ENCODE peak calls at places on chromosomes 11 and 22, in five cellular contexts. W is Caco-2, F is cardiac fibroblast, Q is osteocyte, Z is H1. U is an unnamed sample.

GRCh38 chr11:77710358-77710757 is 72.8 kb upstream of the CLNS1A start:
- DNase-seq in F (no peak), Q (no peak), W (no peak), Z (no peak), U (no peak)

GRCh38 chr11:63020671-63021255 is 5.1 kb upstream of the SLC22A8 start:
- DNase-seq in W (no peak), Z (peak), F (no peak), Q (no peak), U (no peak)

GRCh38 chr11:5476184-5476819 is 12.2 kb upstream of the OR52D1 start:
- DNase-seq in F (peak), W (no peak), Z (no peak), Q (no peak), U (peak)

GRCh38 chr22:24432059-24432853 is 4.9 kb downstream of the ADORA2A start:
- DNase-seq in F (peak), Z (no peak), W (no peak), Q (no peak), U (no peak)

GRCh38 chr11:114151631-114152030 is 92.1 kb downstream of the ZBTB16 start:
- DNase-seq in W (no peak), F (no peak), Q (no peak), Z (no peak), U (no peak)

GRCh38 chr22:29663230-29663826 is 56.5 kb upstream of the CABP7 start:
- DNase-seq in F (no peak), W (no peak), Z (no peak), Q (no peak), U (no peak)

GRCh38 chr22:42863349-42863911 is 6.4 kb upstream of the ARFGAP3 start:
- DNase-seq in F (peak), W (no peak), Q (no peak), Z (no peak), U (peak)

GRCh38 chr11:131430466-131431176 is 60.2 kb downstream of the NTM start:
- DNase-seq in F (peak), W (no peak), Z (no peak), Q (no peak), U (no peak)

GRCh38 chr11:11037162-11037732 is 179.4 kb upstream of the ZBED5 start:
- DNase-seq in W (no peak), F (no peak), Z (no peak), Q (no peak), U (no peak)

GRCh38 chr11:87832216-87832615 is 343.0 kb downstream of the RAB38 start:
- DNase-seq in Z (no peak), F (no peak), W (no peak), Q (no peak), U (no peak)

GRCh38 chr11:16091862-16092261 is 264.5 kb downstream of the SOX6 start:
- DNase-seq in Z (no peak), Q (no peak), W (no peak), F (no peak), U (no peak)

GRCh38 chr11:69905202-69905535 is 86.0 kb upstream of the FGF3 start:
- DNase-seq in Q (no peak), W (no peak), F (no peak), Z (no peak), U (no peak)

GRCh38 chr11:15551897-15552851 is 437.5 kb downstream of the INSC start:
- DNase-seq in Z (no peak), W (no peak), Q (no peak), F (no peak), U (no peak)

GRCh38 chr22:23913661-23914353 is 19.6 kb downstream of the MIF start:
- DNase-seq in F (peak), Q (peak), W (peak), Z (peak), U (peak)

GRCh38 chr11:67282155-67282875 is 6.8 kb upstream of the ANKRD13D start:
- DNase-seq in Q (no peak), F (no peak), Z (no peak), W (no peak), U (no peak)

GRCh38 chr11:122313581-122313980 is 197.6 kb upstream of the BLID start:
- DNase-seq in W (no peak), Q (no peak), Z (no peak), F (no peak), U (no peak)

GRCh38 chr11:125772834-125773505 is 5.7 kb downstream of the PATE2 start:
- DNase-seq in F (peak), W (no peak), Q (no peak), Z (no peak), U (no peak)

GRCh38 chr11:22991196-22991595 is 130.9 kb upstream of the CCDC179 start:
- DNase-seq in Z (no peak), F (no peak), W (no peak), Q (no peak), U (no peak)
- TF ChIP-seq CTCF in Z (no peak), F (no peak), W (no peak), Q (no peak), U (no peak)

GRCh38 chr22:50274311-50274710 is 4.1 kb upstream of the MAPK11 start:
- DNase-seq in Z (no peak), W (no peak), F (peak), Q (no peak), U (peak)
- TF ChIP-seq CTCF in Z (peak), W (peak), F (peak), Q (peak), U (no peak)

DNA sequence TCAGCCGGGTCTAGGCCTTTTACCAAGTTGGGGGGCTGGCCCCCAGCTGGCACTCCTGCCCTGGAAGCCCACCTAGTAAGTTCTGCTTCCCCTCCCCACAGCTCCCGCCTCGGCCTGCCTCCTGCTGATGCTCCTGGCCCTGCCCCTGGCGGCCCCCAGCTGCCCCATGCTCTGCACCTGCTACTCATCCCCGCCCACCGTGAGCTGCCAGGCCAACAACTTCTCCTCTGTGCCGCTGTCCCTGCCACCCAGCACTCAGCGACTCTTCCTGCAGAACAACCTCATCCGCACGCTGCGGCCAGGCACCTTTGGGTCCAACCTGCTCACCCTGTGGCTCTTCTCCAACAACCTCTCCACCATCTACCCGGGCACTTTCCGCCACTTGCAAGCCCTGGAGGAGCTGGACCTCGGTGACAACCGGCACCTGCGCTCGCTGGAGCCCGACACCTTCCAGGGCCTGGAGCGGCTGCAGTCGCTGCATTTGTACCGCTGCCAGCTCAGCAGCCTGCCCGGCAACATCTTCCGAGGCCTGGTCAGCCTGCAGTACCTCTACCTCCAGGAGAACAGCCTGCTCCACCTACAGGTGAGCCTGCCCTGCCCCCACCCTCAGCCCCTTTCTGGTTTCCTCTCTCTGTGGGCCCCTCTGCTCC is 7.3 kb downstream of the RTN4RL2 start:
- DNase-seq in Q (no peak), F (no peak), W (no peak), Z (no peak), U (no peak)
- TF ChIP-seq CTCF in Q (no peak), F (no peak), W (no peak), Z (no peak), U (no peak)

GRCh38 chr11:65919151-65920034 is at the start of gene DRAP1:
- DNase-seq in F (peak), W (peak), Q (peak), Z (peak), U (peak)
- TF ChIP-seq CTCF in F (no peak), W (peak), Q (no peak), Z (no peak), U (no peak)

GRCh38 chr22:26264162-26264561 is 94.9 kb downstream of the SEZ6L start:
- DNase-seq in W (no peak), F (no peak), Z (no peak), Q (no peak), U (no peak)

DNA sequence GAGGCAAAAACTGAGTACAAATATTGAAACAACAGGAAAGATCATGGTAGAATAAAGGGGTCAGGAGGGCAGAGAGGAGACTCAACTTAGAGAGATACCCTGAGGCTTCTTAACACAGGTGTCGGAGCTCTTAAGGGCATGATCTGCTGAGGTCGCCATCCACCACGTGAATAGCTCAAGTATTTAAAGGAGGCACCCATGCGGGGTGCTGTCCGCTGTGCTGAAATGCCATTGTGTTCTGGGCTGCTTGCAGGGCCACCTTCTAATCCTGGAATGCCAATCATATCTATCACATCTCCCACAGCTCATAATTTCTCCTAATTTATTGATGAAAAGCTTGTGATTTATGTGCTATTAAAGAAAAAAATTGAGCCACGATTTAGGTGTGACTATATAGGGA is 90.2 kb downstream of the SEZ6L start:
- DNase-seq in Z (peak), W (peak), F (peak), Q (no peak), U (peak)
- TF ChIP-seq CTCF in Z (no peak), W (no peak), F (no peak), Q (no peak), U (no peak)

DNA sequence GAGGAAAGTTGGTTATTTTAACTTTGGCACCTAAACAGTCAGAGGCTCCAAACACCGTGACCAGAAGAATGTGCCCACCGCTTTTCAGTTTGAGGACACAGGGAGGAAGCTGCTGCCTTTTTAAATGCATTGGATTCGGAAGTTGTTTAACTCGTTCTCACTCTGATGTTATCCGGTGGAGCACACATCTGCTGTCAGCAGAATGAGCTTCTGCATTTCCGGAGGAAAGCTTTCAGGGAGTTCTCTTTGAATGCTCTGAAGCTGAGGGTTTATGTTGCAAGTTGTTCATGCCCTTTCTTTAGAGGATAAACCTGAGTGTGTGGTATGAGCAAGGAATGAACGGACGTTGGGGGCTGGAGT is 64.1 kb downstream of the PPFIBP2 start:
- DNase-seq in Z (no peak), W (no peak), Q (no peak), F (peak), U (no peak)
- TF ChIP-seq CTCF in Z (no peak), W (no peak), Q (no peak), F (no peak), U (no peak)

DNA sequence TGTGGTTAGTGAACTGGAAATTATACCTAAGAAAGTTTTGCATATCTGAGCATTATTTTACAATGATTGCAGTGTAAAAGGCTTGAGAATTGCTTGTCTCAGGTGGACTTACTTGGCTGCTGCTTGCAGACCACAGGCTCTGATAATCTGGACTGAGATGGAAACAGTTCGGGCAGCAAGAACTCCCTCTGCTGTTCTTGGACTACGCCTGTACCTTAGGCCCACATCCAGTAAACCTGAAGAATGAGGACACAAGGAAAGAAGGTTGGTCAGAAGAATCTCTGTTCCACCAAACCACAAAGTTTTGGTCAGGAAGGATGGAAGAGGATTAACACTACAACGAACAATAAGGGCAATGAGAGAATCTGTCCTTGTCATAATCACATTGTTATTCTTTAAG is 80.1 kb downstream of the C2CD3 start:
- DNase-seq in Z (no peak), Q (no peak), F (peak), W (peak), U (no peak)
- TF ChIP-seq CTCF in Z (no peak), Q (peak), F (peak), W (peak), U (no peak)

U was measured in GM20000.